ENCODE peak calls at places on chromosomes 5 and 9, in nine cellular contexts. One of them, this sample, is unnamed.

GRCh38 chr9:132481467-132481866 is 71.5 kb downstream of the CFAP77 start:
- DNase-seq in activated naive CD8-positive, alpha-beta T cell treated with anti-CD3 and anti-CD28 coated beads, Interleukin-2, amount 50 U/mL, for 24 hours: no peak
- DNase-seq in iris pigment epithelial cell: no peak
- DNase-seq in heart left ventricle: no peak
- DNase-seq in nephron progenitor cell: peak; percentile 37
- DNase-seq in putamen: no peak
- DNase-seq in activated T-cell treated with anti-CD3 and anti-CD28 coated beads, Interleukin-2, amount 50 U/mL, for 4 hours: no peak
- DNase-seq in T-cell: no peak
- DNase-seq in SHP77: no peak
- DNase-seq in this sample: no peak

GRCh38 chr5:138212828-138213160 is 329 bp downstream of the CDC23 start:
- DNase-seq in activated naive CD8-positive, alpha-beta T cell treated with anti-CD3 and anti-CD28 coated beads, Interleukin-2, amount 50 U/mL, for 24 hours: no peak
- DNase-seq in iris pigment epithelial cell: peak; percentile 27
- DNase-seq in heart left ventricle: no peak
- DNase-seq in nephron progenitor cell: no peak
- DNase-seq in putamen: no peak
- DNase-seq in activated T-cell treated with anti-CD3 and anti-CD28 coated beads, Interleukin-2, amount 50 U/mL, for 4 hours: no peak
- DNase-seq in T-cell: no peak
- DNase-seq in SHP77: no peak
- DNase-seq in this sample: no peak

GRCh38 chr5:131854134-131854533 is 57.3 kb upstream of the FNIP1 start:
- DNase-seq in activated naive CD8-positive, alpha-beta T cell treated with anti-CD3 and anti-CD28 coated beads, Interleukin-2, amount 50 U/mL, for 24 hours: no peak
- DNase-seq in iris pigment epithelial cell: peak; percentile 60
- DNase-seq in heart left ventricle: no peak
- DNase-seq in nephron progenitor cell: no peak
- DNase-seq in putamen: no peak
- DNase-seq in activated T-cell treated with anti-CD3 and anti-CD28 coated beads, Interleukin-2, amount 50 U/mL, for 4 hours: no peak
- DNase-seq in T-cell: no peak
- DNase-seq in SHP77: no peak
- DNase-seq in this sample: no peak

GRCh38 chr9:137789295-137789895 is 88.2 kb upstream of the CACNA1B start:
- DNase-seq in activated naive CD8-positive, alpha-beta T cell treated with anti-CD3 and anti-CD28 coated beads, Interleukin-2, amount 50 U/mL, for 24 hours: no peak
- DNase-seq in iris pigment epithelial cell: no peak
- DNase-seq in heart left ventricle: no peak
- DNase-seq in nephron progenitor cell: no peak
- DNase-seq in putamen: no peak
- DNase-seq in activated T-cell treated with anti-CD3 and anti-CD28 coated beads, Interleukin-2, amount 50 U/mL, for 4 hours: no peak
- DNase-seq in T-cell: no peak
- DNase-seq in SHP77: no peak
- DNase-seq in this sample: no peak

GRCh38 chr5:157384971-157385709 is 74.9 kb upstream of the NIPAL4 start:
- DNase-seq in activated naive CD8-positive, alpha-beta T cell treated with anti-CD3 and anti-CD28 coated beads, Interleukin-2, amount 50 U/mL, for 24 hours: no peak
- DNase-seq in iris pigment epithelial cell: peak; percentile 98
- DNase-seq in heart left ventricle: peak; percentile 85
- DNase-seq in nephron progenitor cell: no peak
- DNase-seq in putamen: peak; percentile 55
- DNase-seq in activated T-cell treated with anti-CD3 and anti-CD28 coated beads, Interleukin-2, amount 50 U/mL, for 4 hours: no peak
- DNase-seq in T-cell: no peak
- DNase-seq in SHP77: no peak
- DNase-seq in this sample: peak; percentile 9

GRCh38 chr9:12774861-12775367 is at the start of gene LURAP1L:
- DNase-seq in activated naive CD8-positive, alpha-beta T cell treated with anti-CD3 and anti-CD28 coated beads, Interleukin-2, amount 50 U/mL, for 24 hours: no peak
- DNase-seq in iris pigment epithelial cell: peak; percentile 84
- DNase-seq in heart left ventricle: peak; percentile 32
- DNase-seq in nephron progenitor cell: peak; percentile 26
- DNase-seq in putamen: peak; percentile 39
- DNase-seq in activated T-cell treated with anti-CD3 and anti-CD28 coated beads, Interleukin-2, amount 50 U/mL, for 4 hours: no peak
- DNase-seq in T-cell: no peak
- DNase-seq in SHP77: peak; percentile 29
- DNase-seq in this sample: peak; percentile 80

GRCh38 chr5:19125956-19126713 is 861.9 kb downstream of the CDH18 start:
- DNase-seq in activated naive CD8-positive, alpha-beta T cell treated with anti-CD3 and anti-CD28 coated beads, Interleukin-2, amount 50 U/mL, for 24 hours: no peak
- DNase-seq in iris pigment epithelial cell: no peak
- DNase-seq in heart left ventricle: no peak
- DNase-seq in nephron progenitor cell: no peak
- DNase-seq in putamen: no peak
- DNase-seq in activated T-cell treated with anti-CD3 and anti-CD28 coated beads, Interleukin-2, amount 50 U/mL, for 4 hours: no peak
- DNase-seq in T-cell: no peak
- DNase-seq in SHP77: no peak
- DNase-seq in this sample: no peak

GRCh38 chr9:88258012-88258411 is 119.7 kb upstream of the SPATA31C2 start:
- DNase-seq in activated naive CD8-positive, alpha-beta T cell treated with anti-CD3 and anti-CD28 coated beads, Interleukin-2, amount 50 U/mL, for 24 hours: no peak
- DNase-seq in iris pigment epithelial cell: peak; percentile 82
- DNase-seq in heart left ventricle: peak; percentile 47
- DNase-seq in nephron progenitor cell: peak; percentile 45
- DNase-seq in putamen: no peak
- DNase-seq in activated T-cell treated with anti-CD3 and anti-CD28 coated beads, Interleukin-2, amount 50 U/mL, for 4 hours: no peak
- DNase-seq in T-cell: no peak
- DNase-seq in SHP77: no peak
- DNase-seq in this sample: peak; percentile 31

GRCh38 chr9:77022783-77023440 is 3.5 kb downstream of the FOXB2 start:
- DNase-seq in activated naive CD8-positive, alpha-beta T cell treated with anti-CD3 and anti-CD28 coated beads, Interleukin-2, amount 50 U/mL, for 24 hours: no peak
- DNase-seq in iris pigment epithelial cell: no peak
- DNase-seq in heart left ventricle: no peak
- DNase-seq in nephron progenitor cell: peak; percentile 67
- DNase-seq in putamen: no peak
- DNase-seq in activated T-cell treated with anti-CD3 and anti-CD28 coated beads, Interleukin-2, amount 50 U/mL, for 4 hours: no peak
- DNase-seq in T-cell: no peak
- DNase-seq in SHP77: no peak
- DNase-seq in this sample: no peak